ENCODE peak calls at places on chromosomes 13 and 19, in nine cellular contexts. T is effector memory CD8-positive, alpha-beta T cell; N is M059J; B is AG09309; L is nephron progenitor cell; K is activated CD4-positive, alpha-beta memory T cell treated with anti-CD3 and anti-CD28 coated beads for 36 hours; W is neural crest cell; M is iPS DF 19.7; O is fibroblast of lung. S is an unnamed sample.

GRCh38 chr13:39578821-39579291 is 24.1 kb downstream of the LHFPL6 start:
- DNase-seq in K (no peak), M (no peak), L (no peak), N (peak), O (no peak), T (no peak), W (no peak), B (no peak), S (no peak)

GRCh38 chr19:40717325-40717879 is 490 bp downstream of the ITPKC start:
- DNase-seq in T (no peak), N (no peak), K (no peak), M (no peak), W (no peak), B (no peak), L (no peak), O (peak), S (no peak)

GRCh38 chr13:95920485-95920884 is 132.7 kb downstream of the UGGT2 start:
- DNase-seq in N (peak), W (no peak), K (no peak), M (no peak), B (no peak), T (no peak), O (peak), L (no peak), S (no peak)

GRCh38 chr13:41816057-41816456 is 144.9 kb downstream of the VWA8 start:
- DNase-seq in K (no peak), L (no peak), B (no peak), W (no peak), O (no peak), N (no peak), M (no peak), T (no peak), S (no peak)

GRCh38 chr19:35090160-35090794 is 25.3 kb upstream of the FXYD3 start:
- DNase-seq in T (peak), K (peak), W (peak), L (peak), B (no peak), M (peak), N (peak), O (peak), S (peak)

GRCh38 chr13:77480071-77480470 is 55.4 kb upstream of the SCEL start:
- DNase-seq in K (no peak), O (no peak), T (no peak), B (no peak), N (no peak), W (no peak), L (peak), M (no peak), S (no peak)

GRCh38 chr19:24033962-24034342 is 53.0 kb upstream of the ZNF254 start:
- DNase-seq in W (peak), B (peak), N (peak), K (peak), L (peak), M (no peak), T (no peak), O (peak), S (no peak)

GRCh38 chr13:23790591-23791170 is 98.5 kb downstream of the MIPEP start:
- DNase-seq in N (peak), B (peak), K (no peak), T (no peak), W (no peak), L (no peak), O (peak), M (no peak), S (no peak)

GRCh38 chr13:86725105-86725504 is 925.9 kb upstream of the SLITRK6 start:
- DNase-seq in O (no peak), W (no peak), L (peak), N (no peak), B (no peak), K (no peak), M (no peak), T (no peak), S (peak)

GRCh38 chr13:43979492-43979891 is 99.8 kb downstream of the LACC1 start:
- DNase-seq in O (no peak), N (no peak), M (no peak), K (no peak), W (no peak), B (no peak), L (no peak), T (no peak), S (no peak)

GRCh38 chr13:30371649-30372265 is 50.5 kb upstream of the UBE2L5 start:
- DNase-seq in O (peak), B (peak), T (peak), W (no peak), K (peak), L (no peak), M (no peak), N (peak), S (no peak)

GRCh38 chr19:31249217-31249616 is 100.0 kb downstream of the TSHZ3 start:
- DNase-seq in L (no peak), O (no peak), B (no peak), W (no peak), N (no peak), M (no peak), K (no peak), T (no peak), S (no peak)

GRCh38 chr19:49556412-49557398 is 23.7 kb downstream of the NOSIP start:
- DNase-seq in W (no peak), T (peak), K (peak), N (no peak), M (peak), L (no peak), O (peak), B (no peak), S (peak)

GRCh38 chr13:102951808-102952207 is 106.0 kb downstream of the ERCC5 start:
- DNase-seq in O (no peak), W (no peak), T (no peak), K (no peak), N (no peak), B (no peak), L (no peak), M (no peak), S (no peak)

S was measured in WTC11.